ENCODE peak calls at places on chromosome 1, in six cellular contexts. S, K, N, I, O and U are unnamed samples.
A peak's percentile ranks its signal among the peaks of the same experiment; 100 is the strongest.

GRCh38 chr1:243946946-243947345 is 96.9 kb upstream of the AKT3 start:
- DNase-seq in K (peak; percentile 24), N (peak; percentile 35), O (no peak), S (no peak), I (no peak), U (no peak)

GRCh38 chr1:247713753-247714152 is 2.7 kb downstream of the OR6F1 start:
- DNase-seq in S (no peak), O (no peak), K (no peak), N (no peak), I (no peak), U (no peak)

GRCh38 chr1:91727763-91728162 is 158.2 kb downstream of the TGFBR3 start:
- DNase-seq in S (no peak), K (no peak), N (no peak), I (no peak), O (no peak), U (no peak)

GRCh38 chr1:64516803-64517568 is 47.1 kb downstream of the CACHD1 start:
- DNase-seq in I (no peak), S (no peak), N (no peak), O (no peak), K (no peak), U (no peak)

GRCh38 chr1:110235839-110236682 is 25.9 kb downstream of the KCNC4 start:
- DNase-seq in I (no peak), K (no peak), S (peak; percentile 76), N (peak; percentile 67), O (no peak), U (no peak)

GRCh38 chr1:223052931-223053330 is 90.1 kb downstream of the TLR5 start:
- DNase-seq in N (no peak), K (no peak), S (no peak), O (peak; percentile 59), I (no peak), U (no peak)

GRCh38 chr1:225549821-225550220 is 103.1 kb downstream of the ENAH start:
- DNase-seq in I (no peak), S (no peak), N (no peak), K (no peak), O (no peak), U (no peak)

GRCh38 chr1:235101558-235102258 is 26.9 kb downstream of the TOMM20 start:
- DNase-seq in O (no peak), K (no peak), S (no peak), I (no peak), N (no peak), U (no peak)

GRCh38 chr1:204151562-204152309 is at the start of gene ETNK2:
- DNase-seq in I (peak; percentile 83), N (peak; percentile 43), K (peak; percentile 70), O (peak; percentile 21), S (peak; percentile 65), U (no peak)

GRCh38 chr1:155892801-155893200 is 18.3 kb downstream of the RIT1 start:
- DNase-seq in O (no peak), I (no peak), K (no peak), S (peak; percentile 35), N (no peak), U (no peak)

GRCh38 chr1:234164098-234164709 is 209.1 kb upstream of the COA6 start:
- DNase-seq in S (no peak), K (no peak), I (no peak), N (no peak), O (no peak), U (peak; percentile 57)

GRCh38 chr1:106876384-106876783 is 180.1 kb upstream of the PRMT6 start:
- DNase-seq in S (no peak), O (peak; percentile 40), I (no peak), N (no peak), K (no peak), U (no peak)

GRCh38 chr1:68010543-68010942 is 39.9 kb downstream of the DIRAS3 start:
- DNase-seq in K (no peak), N (no peak), S (no peak), O (no peak), I (no peak), U (no peak)

GRCh38 chr1:179550753-179551682 is 24.7 kb downstream of the NPHS2 start:
- DNase-seq in I (no peak), O (no peak), N (no peak), K (no peak), S (peak; percentile 14), U (no peak)